ENCODE peak calls at places on chromosomes 12 and 14, in ten cellular contexts. G is NB4; C is fibroblast of pulmonary artery; R is suprapubic skin; P is BE2C; J is WERI-Rb-1; L is choroid plexus epithelial cell; B is epithelial cell of esophagus; E is psoas muscle; W is naive thymus-derived CD4-positive, alpha-beta T cell. Q is an unnamed sample.

GRCh38 chr12:14417717-14418116 is 52.2 kb downstream of the ATF7IP start:
- DNase-seq in G (peak), E (peak), R (no peak), L (peak), C (peak), W (peak), B (peak), P (peak), J (peak), Q (peak)

GRCh38 chr12:42704810-42705401 is 115.4 kb upstream of the PRICKLE1 start:
- DNase-seq in P (no peak), G (peak), R (no peak), E (no peak), L (no peak), W (no peak), C (no peak), J (no peak), B (no peak), Q (no peak)

GRCh38 chr12:115404761-115405470 is 720.9 kb upstream of the TBX3 start:
- DNase-seq in J (no peak), G (no peak), W (no peak), C (peak), E (no peak), R (no peak), P (no peak), B (peak), L (peak), Q (peak)

GRCh38 chr14:29721586-29721985 is 206.1 kb downstream of the PRKD1 start:
- DNase-seq in J (no peak), C (peak), G (no peak), W (no peak), P (no peak), B (no peak), E (no peak), L (no peak), R (no peak), Q (no peak)

GRCh38 chr12:7155471-7156034 is 25.4 kb downstream of the CLSTN3 start:
- DNase-seq in B (peak), G (no peak), J (peak), R (no peak), C (peak), P (peak), W (no peak), L (no peak), E (no peak), Q (no peak)

GRCh38 chr12:131684015-131684725 is 26.7 kb upstream of the SFSWAP start:
- DNase-seq in L (no peak), P (no peak), R (no peak), B (no peak), E (no peak), G (no peak), W (no peak), J (peak), C (no peak), Q (no peak)

GRCh38 chr12:92961949-92962348 is 32.9 kb upstream of the EEA1 start:
- DNase-seq in B (no peak), L (peak), C (no peak), P (peak), E (no peak), W (no peak), G (peak), R (no peak), J (no peak), Q (no peak)

GRCh38 chr14:56195727-56196126 is 77.5 kb downstream of the PELI2 start:
- DNase-seq in W (no peak), G (peak), J (peak), P (peak), E (no peak), L (peak), B (no peak), R (no peak), C (no peak), Q (peak)

GRCh38 chr12:122951406-122951805 is 14.9 kb downstream of the ABCB9 start:
- DNase-seq in J (no peak), L (peak), B (peak), W (no peak), E (no peak), C (peak), R (no peak), G (peak), P (no peak), Q (no peak)

GRCh38 chr12:107131832-107132616 is 38.7 kb upstream of the CRY1 start:
- DNase-seq in B (peak), P (peak), J (peak), R (no peak), E (no peak), G (peak), C (peak), L (peak), W (no peak), Q (peak)
- H3K4me3 ChIP-seq in B (no peak), P (no peak), J (no peak), R (no peak), E (no peak), G (no peak), C (no peak), L (no peak), W (no peak), Q (no peak)

GRCh38 chr14:61334197-61334701 is 12.9 kb downstream of the PRKCH start:
- DNase-seq in C (no peak), P (no peak), B (no peak), R (no peak), L (no peak), W (no peak), E (no peak), G (no peak), J (no peak), Q (no peak)
- H3K4me3 ChIP-seq in C (no peak), P (no peak), B (no peak), R (no peak), L (no peak), W (peak), E (no peak), G (no peak), J (no peak), Q (no peak)

GRCh38 chr12:54010972-54011664 is 2.3 kb downstream of the HOXC8 start:
- DNase-seq in E (peak), W (no peak), R (no peak), P (no peak), L (no peak), C (no peak), B (no peak), J (no peak), G (no peak), Q (no peak)

GRCh38 chr12:54010053-54010971 is 1.5 kb downstream of the HOXC8 start:
- DNase-seq in C (no peak), P (no peak), L (no peak), E (peak), W (no peak), R (no peak), J (no peak), B (no peak), G (no peak), Q (no peak)

GRCh38 chr12:54007538-54008259 is 1.1 kb upstream of the HOXC8 start:
- DNase-seq in C (no peak), L (no peak), W (no peak), J (no peak), G (no peak), E (peak), B (no peak), P (no peak), R (no peak), Q (no peak)

GRCh38 chr12:54008260-54008552 is 579 bp upstream of the HOXC8 start:
- DNase-seq in G (no peak), J (no peak), C (no peak), L (no peak), B (no peak), E (peak), R (no peak), P (no peak), W (no peak), Q (no peak)

DNA sequence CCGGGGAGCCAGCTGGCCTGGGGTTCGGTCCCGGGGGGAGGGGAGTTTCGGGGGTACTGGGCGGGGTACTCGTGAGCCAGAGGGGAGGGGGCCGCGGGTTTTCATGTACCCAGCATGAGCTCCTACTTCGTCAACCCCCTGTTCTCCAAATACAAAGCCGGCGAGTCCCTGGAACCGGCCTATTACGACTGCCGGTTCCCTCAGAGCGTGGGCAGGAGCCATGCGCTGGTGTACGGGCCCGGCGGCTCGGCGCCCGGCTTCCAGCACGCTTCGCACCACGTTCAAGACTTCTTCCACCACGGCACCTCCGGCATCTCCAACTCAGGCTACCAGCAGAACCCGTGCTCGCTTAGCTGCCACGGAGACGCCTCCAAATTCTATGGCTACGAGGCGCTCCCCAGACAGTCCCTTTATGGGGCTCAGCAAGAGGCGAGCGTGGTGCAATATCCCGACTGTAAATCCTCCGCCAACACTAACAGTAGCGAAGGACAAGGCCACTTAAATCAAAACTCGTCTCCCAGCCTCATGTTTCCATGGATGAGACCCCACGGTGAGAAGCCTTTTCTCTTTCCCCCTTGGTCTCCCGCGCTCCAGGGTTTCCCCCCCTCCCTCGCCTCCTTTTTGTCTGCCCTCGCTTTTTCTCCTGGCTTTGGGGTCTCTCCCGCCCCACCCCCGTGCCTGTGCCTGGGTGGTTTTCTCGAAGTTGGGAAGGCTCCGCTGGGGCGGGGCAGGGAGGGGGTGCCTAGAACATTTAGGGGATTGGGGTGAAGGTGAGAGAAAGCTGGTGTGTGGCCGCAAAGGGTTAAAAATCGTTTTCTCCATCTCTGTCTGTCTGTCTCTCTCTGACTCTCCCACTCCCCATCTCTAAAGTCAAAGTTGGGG is 627 bp downstream of the HOXC8 start:
- DNase-seq in P (no peak), B (peak), C (no peak), L (no peak), R (no peak), G (peak), E (peak), J (no peak), W (no peak), Q (no peak)
- H3K4me3 ChIP-seq in P (peak), B (no peak), C (no peak), L (no peak), R (peak), G (peak), E (peak), J (peak), W (no peak), Q (peak)

GRCh38 chr12:104672501-104673265 is 215.9 kb downstream of the CHST11 start:
- DNase-seq in R (no peak), E (peak), G (peak), W (no peak), B (peak), P (no peak), J (no peak), L (no peak), C (peak), Q (peak)

GRCh38 chr12:104671407-104672095 is 214.8 kb downstream of the CHST11 start:
- DNase-seq in W (peak), J (no peak), G (peak), C (peak), P (peak), R (peak), B (peak), E (peak), L (peak), Q (peak)

GRCh38 chr12:104670439-104671406 is 214.0 kb downstream of the CHST11 start:
- DNase-seq in R (no peak), W (no peak), J (no peak), P (no peak), L (no peak), G (peak), B (no peak), E (no peak), C (no peak), Q (no peak)

GRCh38 chr12:104673294-104674062 is 216.7 kb downstream of the CHST11 start:
- DNase-seq in J (no peak), R (no peak), P (peak), W (no peak), B (no peak), L (peak), C (peak), G (no peak), E (no peak), Q (peak)

GRCh38 chr12:104672096-104672445 is 215.3 kb downstream of the CHST11 start:
- DNase-seq in C (no peak), J (no peak), P (no peak), R (no peak), W (no peak), G (peak), B (no peak), L (no peak), E (no peak), Q (no peak)
- H3K4me3 ChIP-seq in C (no peak), J (no peak), P (no peak), R (no peak), W (no peak), G (no peak), B (no peak), L (no peak), E (no peak), Q (no peak)